ENCODE peak calls at places on chromosomes 11 and 22, in four cellular contexts. M is adrenal gland; G is naive thymus-derived CD4-positive, alpha-beta T cell; W is GM23248. C is an unnamed sample.

GRCh38 chr11:101323997-101324396 is 194.4 kb upstream of the PGR start:
- DNase-seq in M (no peak), G (no peak), W (no peak), C (no peak)

GRCh38 chr11:33455827-33456226 is 198.6 kb downstream of the HIPK3 start:
- DNase-seq in M (no peak), G (no peak), W (no peak), C (no peak)

GRCh38 chr11:65041206-65042035 is at the start of gene SAC3D1:
- DNase-seq in M (peak; percentile 60), G (no peak), W (peak; percentile 75), C (no peak)

GRCh38 chr11:69931060-69931910 is 112.1 kb upstream of the FGF3 start:
- DNase-seq in M (no peak), G (no peak), W (no peak), C (no peak)

GRCh38 chr22:30187094-30187493 is 59.5 kb downstream of the LIF start:
- DNase-seq in M (no peak), G (no peak), W (no peak), C (no peak)

GRCh38 chr11:10544491-10545470 is 3.8 kb upstream of the RNF141 start:
- DNase-seq in M (no peak), G (no peak), W (no peak), C (no peak)

GRCh38 chr22:39360674-39361413 is 11.1 kb downstream of the SYNGR1 start:
- DNase-seq in M (no peak), G (no peak), W (no peak), C (no peak)

GRCh38 chr22:50305658-50306566 is 1.5 kb downstream of the PLXNB2 start:
- DNase-seq in M (peak; percentile 97), G (no peak), W (peak; percentile 98), C (no peak)

GRCh38 chr11:103582351-103582909 is 454.0 kb upstream of the DDI1 start:
- DNase-seq in M (no peak), G (no peak), W (peak; percentile 66), C (no peak)

GRCh38 chr11:63670077-63670737 is 969 bp downstream of the ATL3 start:
- DNase-seq in M (no peak), G (peak; percentile 20), W (peak; percentile 75), C (no peak)

GRCh38 chr11:68584097-68584496 is 100.2 kb upstream of the GAL start:
- DNase-seq in M (peak; percentile 66), G (peak; percentile 50), W (peak; percentile 37), C (peak; percentile 13)

GRCh38 chr22:37431811-37432707 is 4.8 kb upstream of the ELFN2 start:
- DNase-seq in M (no peak), G (no peak), W (peak; percentile 95), C (no peak)

GRCh38 chr22:24510694-24511625 is 15.8 kb downstream of the UPB1 start:
- DNase-seq in M (peak; percentile 71), G (no peak), W (peak; percentile 83), C (no peak)

GRCh38 chr22:20154602-20155183 is 3.8 kb upstream of the CCDC188 start:
- DNase-seq in M (no peak), G (no peak), W (no peak), C (no peak)

GRCh38 chr11:65116370-65117205 is 913 bp downstream of the ZNHIT2 start:
- DNase-seq in M (peak; percentile 85), G (peak; percentile 71), W (peak; percentile 96), C (no peak)

GRCh38 chr22:38873469-38874411 is 1.7 kb upstream of the CBX6 start:
- DNase-seq in M (peak; percentile 52), G (no peak), W (peak; percentile 11), C (peak; percentile 71)

GRCh38 chr22:26383968-26384576 is 45.0 kb upstream of the ASPHD2 start:
- DNase-seq in M (no peak), G (no peak), W (no peak), C (no peak)

GRCh38 chr11:117410861-117411725 is 83.4 kb downstream of the CEP164 start:
- DNase-seq in M (no peak), G (no peak), W (no peak), C (no peak)

GRCh38 chr11:36403661-36404060 is 106.4 kb downstream of the TRAF6 start:
- DNase-seq in M (no peak), G (no peak), W (no peak), C (no peak)

GRCh38 chr11:125110996-125111340 is 458 bp downstream of the TMEM218 start:
- DNase-seq in M (peak; percentile 54), G (no peak), W (peak; percentile 55), C (no peak)

GRCh38 chr11:43546561-43547410 is 133.8 kb upstream of the HSD17B12 start:
- DNase-seq in M (peak; percentile 60), G (no peak), W (no peak), C (no peak)

GRCh38 chr11:44979536-44980399 is 29.1 kb upstream of the TP53I11 start:
- DNase-seq in M (peak; percentile 74), G (no peak), W (no peak), C (no peak)

GRCh38 chr11:76735218-76735480 is 48.0 kb upstream of the TSKU start:
- DNase-seq in M (no peak), G (no peak), W (no peak), C (no peak)

GRCh38 chr22:32410459-32410858 is 1.6 kb downstream of the RTCB start:
- DNase-seq in M (no peak), G (no peak), W (peak; percentile 23), C (no peak)

GRCh38 chr22:30869996-30870395 is 98.6 kb downstream of the MORC2 start:
- DNase-seq in M (no peak), G (no peak), W (no peak), C (no peak)

GRCh38 chr11:22828373-22828772 is 1.2 kb downstream of the SVIP start:
- DNase-seq in M (no peak), G (no peak), W (no peak), C (no peak)

GRCh38 chr11:121249039-121249663 is 43.4 kb upstream of the SC5D start:
- DNase-seq in M (no peak), G (peak; percentile 56), W (peak; percentile 67), C (no peak)

GRCh38 chr11:14578551-14578956 is 58.4 kb upstream of the PSMA1 start:
- DNase-seq in M (peak; percentile 57), G (peak; percentile 95), W (no peak), C (peak; percentile 81)

GRCh38 chr11:126992804-126993111 is 7.8 kb downstream of the KIRREL3 start:
- DNase-seq in M (no peak), G (no peak), W (peak; percentile 92), C (no peak)

GRCh38 chr11:7077101-7077500 is 11.7 kb upstream of the RBMXL2 start:
- DNase-seq in M (no peak), G (no peak), W (peak; percentile 26), C (no peak)

GRCh38 chr11:128772814-128773213 is 78.9 kb downstream of the FLI1 start:
- DNase-seq in M (peak; percentile 59), G (peak; percentile 42), W (no peak), C (no peak)

GRCh38 chr22:19851291-19852176 is 3.1 kb downstream of the GNB1L start:
- DNase-seq in M (no peak), G (no peak), W (no peak), C (no peak)

GRCh38 chr22:17201285-17201945 is 17.8 kb downstream of the ADA2 start:
- DNase-seq in M (no peak), G (no peak), W (peak; percentile 29), C (no peak)

GRCh38 chr22:17194213-17194612 is 25.0 kb downstream of the ADA2 start:
- DNase-seq in M (no peak), G (no peak), W (no peak), C (no peak)

GRCh38 chr22:17198188-17199130 is 20.8 kb downstream of the ADA2 start:
- DNase-seq in M (peak; percentile 80), G (no peak), W (peak; percentile 24), C (no peak)

DNA sequence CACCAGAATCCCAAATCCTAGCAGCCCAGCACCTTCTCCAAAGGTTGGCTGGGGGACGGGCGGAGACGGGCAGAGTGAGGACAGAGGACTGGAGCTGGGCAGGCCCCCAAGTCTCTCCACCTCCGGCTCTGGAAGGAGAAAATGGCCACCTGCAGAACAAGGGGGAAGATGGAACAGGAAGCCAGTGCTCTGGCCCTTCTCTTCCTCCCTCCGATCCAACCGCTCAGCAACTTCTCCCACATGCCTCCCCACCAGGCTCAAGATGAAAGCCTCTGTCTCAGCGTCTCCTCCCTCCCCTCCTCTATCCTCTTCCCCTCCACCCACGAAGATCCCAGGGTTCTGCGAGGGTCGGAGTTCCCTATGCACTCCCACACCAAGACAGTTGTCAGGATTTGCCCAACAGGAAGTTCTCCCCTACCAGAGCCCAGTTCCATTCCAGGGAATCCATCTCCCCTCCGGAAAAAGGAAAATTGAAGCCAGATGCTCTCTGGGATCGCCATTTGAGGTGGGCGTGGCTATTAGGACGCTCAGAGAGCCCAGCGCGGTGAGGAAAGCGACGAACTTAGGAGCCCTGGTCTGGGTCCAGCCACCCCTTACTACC is 20.0 kb downstream of the ADA2 start:
- DNase-seq in M (peak; percentile 64), G (no peak), W (peak; percentile 77), C (no peak)
- H3K4me3 ChIP-seq in M (peak overlapping the region; percentile 41), G (no peak overlapping the region), W (peak overlapping the region; percentile 65), C (no peak overlapping the region)

DNA sequence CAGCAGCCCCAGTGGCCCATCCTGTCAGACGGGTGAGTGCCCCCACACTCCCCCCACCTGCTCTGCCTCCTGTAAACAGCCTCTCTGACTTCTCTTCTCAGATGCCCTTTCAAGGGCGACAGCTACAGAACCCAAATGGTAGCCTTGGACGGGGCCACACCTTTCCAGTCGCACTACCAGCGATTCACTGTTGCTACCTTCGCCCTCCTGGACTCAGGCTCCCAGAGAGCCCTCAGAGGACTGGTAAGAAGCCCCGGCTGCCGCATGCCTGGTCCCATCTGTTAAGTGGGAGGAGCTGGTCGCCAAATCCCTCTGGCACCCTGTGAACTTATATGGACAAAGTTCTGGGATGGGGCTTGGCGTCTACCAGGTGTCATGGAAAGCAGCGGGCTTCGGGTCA is 6.2 kb downstream of the ZP1 start:
- DNase-seq in M (peak; percentile 43), G (no peak), W (no peak), C (no peak)
- H3K4me3 ChIP-seq in M (no peak overlapping the region), G (no peak overlapping the region), W (peak overlapping the region; percentile 28), C (no peak overlapping the region)

DNA sequence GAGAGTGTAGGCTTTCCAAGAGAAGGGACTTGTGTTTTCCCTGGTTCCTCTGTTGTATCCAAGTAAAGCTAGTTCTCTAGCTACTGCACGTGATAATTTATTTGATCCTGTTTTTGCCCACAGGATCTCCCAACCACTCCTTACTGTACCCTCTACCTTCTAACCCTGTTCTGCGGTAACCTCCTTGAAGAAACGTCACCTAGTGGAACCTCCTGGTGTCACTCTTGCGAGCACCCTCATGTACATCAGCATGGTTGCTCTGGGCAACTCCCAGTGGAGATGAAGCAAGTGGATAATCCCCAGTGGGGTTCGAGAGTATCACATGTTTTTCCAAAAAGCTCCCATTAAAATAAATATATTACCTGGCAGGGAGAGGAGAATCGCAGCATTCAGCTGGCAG is 108.9 kb upstream of the CLMP start:
- DNase-seq in M (no peak), G (no peak), W (no peak), C (no peak)
- H3K4me3 ChIP-seq in M (no peak overlapping the region), G (no peak overlapping the region), W (no peak overlapping the region), C (no peak overlapping the region)

DNA sequence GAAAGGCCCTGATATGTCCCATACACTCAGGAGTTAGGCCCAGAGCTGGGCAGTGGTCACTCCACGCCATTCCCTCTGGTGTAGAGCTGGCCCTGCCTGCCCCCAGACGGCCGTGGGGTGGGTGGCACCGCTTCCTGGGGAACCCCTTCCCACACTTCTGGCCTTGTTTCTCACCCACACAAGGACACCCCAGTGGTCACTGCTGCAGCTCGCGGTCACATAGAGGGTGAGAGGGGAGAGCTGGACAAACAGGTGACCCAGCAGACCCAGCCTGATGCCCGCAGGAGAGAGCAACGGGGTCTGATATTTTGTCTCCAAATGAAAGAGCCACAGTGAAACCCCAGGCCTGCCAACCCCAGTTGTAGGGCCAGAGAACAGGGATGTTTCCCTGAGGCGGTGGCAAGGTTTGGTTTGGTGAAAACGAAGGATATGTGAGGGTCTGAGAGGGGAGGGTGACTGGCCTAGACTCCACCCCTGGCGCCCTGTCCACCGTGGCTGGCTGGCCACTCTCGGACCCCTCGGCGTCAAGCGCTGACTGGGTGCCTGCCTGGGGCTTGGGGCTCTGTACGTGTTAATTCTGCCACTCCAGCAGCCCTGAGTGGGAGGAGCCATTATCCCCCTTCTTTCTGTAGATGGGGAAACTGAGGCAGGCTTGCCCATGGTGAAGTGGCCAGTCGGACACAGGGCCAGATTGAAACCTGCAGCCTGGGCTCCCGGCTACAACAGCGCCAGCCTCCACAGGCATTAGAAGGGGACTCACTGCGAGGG is 71.0 kb upstream of the PPARA start:
- DNase-seq in M (peak; percentile 56), G (no peak), W (peak; percentile 56), C (no peak)
- H3K4me3 ChIP-seq in M (peak overlapping the region; percentile 58), G (no peak overlapping the region), W (peak overlapping the region; percentile 97), C (no peak overlapping the region)

C was measured in GM12864.